ENCODE peak calls at places on chromosomes 12 and 14, in ten cellular contexts. One of them, this sample, is unnamed.

GRCh38 chr12:5243014-5243413 is 188.9 kb upstream of the NTF3 start:
- DNase-seq in T-cell: no peak
- DNase-seq in T-helper 9 cell: no peak
- DNase-seq in H7: no peak
- DNase-seq in stimulated activated CD4-positive, alpha-beta T cell treated with anti-CD3 and anti-CD28 coated beads, Interleukin-4, amount 100 ng/mL, for 48 hours: no peak
- DNase-seq in IMR-90: peak; percentile 31
- DNase-seq in NCI-H1105: no peak
- DNase-seq in HS-5: no peak
- DNase-seq in substantia nigra: no peak
- DNase-seq in HCT116: no peak
- DNase-seq in this sample: no peak

GRCh38 chr14:47149326-47149725 is 497.7 kb upstream of the RPL10L start:
- DNase-seq in T-cell: no peak
- DNase-seq in T-helper 9 cell: no peak
- DNase-seq in H7: no peak
- DNase-seq in stimulated activated CD4-positive, alpha-beta T cell treated with anti-CD3 and anti-CD28 coated beads, Interleukin-4, amount 100 ng/mL, for 48 hours: no peak
- DNase-seq in IMR-90: no peak
- DNase-seq in NCI-H1105: no peak
- DNase-seq in HS-5: peak; percentile 39
- DNase-seq in substantia nigra: no peak
- DNase-seq in HCT116: no peak
- DNase-seq in this sample: no peak

GRCh38 chr14:53399057-53399456 is 245.9 kb upstream of the DDHD1 start:
- DNase-seq in T-cell: no peak
- DNase-seq in T-helper 9 cell: no peak
- DNase-seq in H7: peak; percentile 42
- DNase-seq in stimulated activated CD4-positive, alpha-beta T cell treated with anti-CD3 and anti-CD28 coated beads, Interleukin-4, amount 100 ng/mL, for 48 hours: no peak
- DNase-seq in IMR-90: peak; percentile 76
- DNase-seq in NCI-H1105: no peak
- DNase-seq in HS-5: peak; percentile 16
- DNase-seq in substantia nigra: no peak
- DNase-seq in HCT116: peak; percentile 22
- DNase-seq in this sample: peak; percentile 63

GRCh38 chr12:125159687-125160086 is 94.5 kb downstream of the AACS start:
- DNase-seq in T-cell: no peak
- DNase-seq in T-helper 9 cell: no peak
- DNase-seq in H7: peak; percentile 77
- DNase-seq in stimulated activated CD4-positive, alpha-beta T cell treated with anti-CD3 and anti-CD28 coated beads, Interleukin-4, amount 100 ng/mL, for 48 hours: no peak
- DNase-seq in IMR-90: no peak
- DNase-seq in NCI-H1105: no peak
- DNase-seq in HS-5: no peak
- DNase-seq in substantia nigra: no peak
- DNase-seq in HCT116: no peak
- DNase-seq in this sample: no peak

GRCh38 chr12:124036117-124037109 is 63.4 kb downstream of the ZNF664 start:
- DNase-seq in T-cell: peak; percentile 36
- DNase-seq in T-helper 9 cell: peak; percentile 37
- DNase-seq in H7: peak; percentile 74
- DNase-seq in stimulated activated CD4-positive, alpha-beta T cell treated with anti-CD3 and anti-CD28 coated beads, Interleukin-4, amount 100 ng/mL, for 48 hours: peak; percentile 6
- DNase-seq in IMR-90: peak; percentile 44
- DNase-seq in NCI-H1105: peak; percentile 34
- DNase-seq in HS-5: peak; percentile 15
- DNase-seq in substantia nigra: no peak
- DNase-seq in HCT116: peak; percentile 15
- DNase-seq in this sample: no peak

GRCh38 chr14:97634786-97635185 is 837.6 kb downstream of the VRK1 start:
- DNase-seq in T-cell: peak; percentile 49
- DNase-seq in T-helper 9 cell: no peak
- DNase-seq in H7: no peak
- DNase-seq in stimulated activated CD4-positive, alpha-beta T cell treated with anti-CD3 and anti-CD28 coated beads, Interleukin-4, amount 100 ng/mL, for 48 hours: no peak
- DNase-seq in IMR-90: no peak
- DNase-seq in NCI-H1105: no peak
- DNase-seq in HS-5: no peak
- DNase-seq in substantia nigra: no peak
- DNase-seq in HCT116: no peak
- DNase-seq in this sample: no peak

GRCh38 chr14:61661471-61661988 is 33.8 kb upstream of the HIF1A start:
- DNase-seq in T-cell: no peak
- DNase-seq in T-helper 9 cell: no peak
- DNase-seq in H7: no peak
- DNase-seq in stimulated activated CD4-positive, alpha-beta T cell treated with anti-CD3 and anti-CD28 coated beads, Interleukin-4, amount 100 ng/mL, for 48 hours: no peak
- DNase-seq in IMR-90: peak; percentile 58
- DNase-seq in NCI-H1105: no peak
- DNase-seq in HS-5: no peak
- DNase-seq in substantia nigra: no peak
- DNase-seq in HCT116: no peak
- DNase-seq in this sample: no peak

GRCh38 chr12:1013618-1014489 is 22.8 kb downstream of the ERC1 start:
- DNase-seq in T-cell: no peak
- DNase-seq in T-helper 9 cell: no peak
- DNase-seq in H7: no peak
- DNase-seq in stimulated activated CD4-positive, alpha-beta T cell treated with anti-CD3 and anti-CD28 coated beads, Interleukin-4, amount 100 ng/mL, for 48 hours: no peak
- DNase-seq in IMR-90: peak; percentile 87
- DNase-seq in NCI-H1105: no peak
- DNase-seq in HS-5: peak; percentile 56
- DNase-seq in substantia nigra: no peak
- DNase-seq in HCT116: peak; percentile 66
- DNase-seq in this sample: peak; percentile 76

GRCh38 chr12:57887631-57888406 is 41.3 kb upstream of the CTDSP2 start:
- DNase-seq in T-cell: no peak
- DNase-seq in T-helper 9 cell: no peak
- DNase-seq in H7: peak; percentile 59
- DNase-seq in stimulated activated CD4-positive, alpha-beta T cell treated with anti-CD3 and anti-CD28 coated beads, Interleukin-4, amount 100 ng/mL, for 48 hours: no peak
- DNase-seq in IMR-90: peak; percentile 55
- DNase-seq in NCI-H1105: no peak
- DNase-seq in HS-5: no peak
- DNase-seq in substantia nigra: no peak
- DNase-seq in HCT116: no peak
- DNase-seq in this sample: peak; percentile 78

GRCh38 chr14:77615231-77616132 is 955 bp downstream of the SPTLC2 start:
- DNase-seq in T-cell: no peak
- DNase-seq in T-helper 9 cell: no peak
- DNase-seq in H7: peak; percentile 46
- DNase-seq in stimulated activated CD4-positive, alpha-beta T cell treated with anti-CD3 and anti-CD28 coated beads, Interleukin-4, amount 100 ng/mL, for 48 hours: peak; percentile 2
- DNase-seq in IMR-90: peak; percentile 56
- DNase-seq in NCI-H1105: no peak
- DNase-seq in HS-5: peak; percentile 40
- DNase-seq in substantia nigra: no peak
- DNase-seq in HCT116: no peak
- DNase-seq in this sample: peak; percentile 58

GRCh38 chr12:27820564-27820963 is 40.5 kb upstream of the MANSC4 start:
- DNase-seq in T-cell: no peak
- DNase-seq in T-helper 9 cell: no peak
- DNase-seq in H7: no peak
- DNase-seq in stimulated activated CD4-positive, alpha-beta T cell treated with anti-CD3 and anti-CD28 coated beads, Interleukin-4, amount 100 ng/mL, for 48 hours: no peak
- DNase-seq in IMR-90: no peak
- DNase-seq in NCI-H1105: no peak
- DNase-seq in HS-5: no peak
- DNase-seq in substantia nigra: no peak
- DNase-seq in HCT116: no peak
- DNase-seq in this sample: no peak

GRCh38 chr12:54239568-54239967 is 40.4 kb downstream of the CBX5 start:
- DNase-seq in T-cell: no peak
- DNase-seq in T-helper 9 cell: no peak
- DNase-seq in H7: no peak
- DNase-seq in stimulated activated CD4-positive, alpha-beta T cell treated with anti-CD3 and anti-CD28 coated beads, Interleukin-4, amount 100 ng/mL, for 48 hours: no peak
- DNase-seq in IMR-90: no peak
- DNase-seq in NCI-H1105: no peak
- DNase-seq in HS-5: no peak
- DNase-seq in substantia nigra: no peak
- DNase-seq in HCT116: no peak
- DNase-seq in this sample: no peak

GRCh38 chr12:104519190-104519857 is 62.6 kb downstream of the CHST11 start:
- DNase-seq in T-cell: peak; percentile 61
- DNase-seq in T-helper 9 cell: peak; percentile 32
- DNase-seq in H7: no peak
- DNase-seq in stimulated activated CD4-positive, alpha-beta T cell treated with anti-CD3 and anti-CD28 coated beads, Interleukin-4, amount 100 ng/mL, for 48 hours: no peak
- DNase-seq in IMR-90: no peak
- DNase-seq in NCI-H1105: no peak
- DNase-seq in HS-5: no peak
- DNase-seq in substantia nigra: no peak
- DNase-seq in HCT116: no peak
- DNase-seq in this sample: no peak

GRCh38 chr14:55353686-55354467 is 57.8 kb downstream of the ATG14 start:
- DNase-seq in T-cell: no peak
- DNase-seq in T-helper 9 cell: no peak
- DNase-seq in H7: no peak
- DNase-seq in stimulated activated CD4-positive, alpha-beta T cell treated with anti-CD3 and anti-CD28 coated beads, Interleukin-4, amount 100 ng/mL, for 48 hours: no peak
- DNase-seq in IMR-90: no peak
- DNase-seq in NCI-H1105: no peak
- DNase-seq in HS-5: no peak
- DNase-seq in substantia nigra: no peak
- DNase-seq in HCT116: peak; percentile 2
- DNase-seq in this sample: no peak

GRCh38 chr12:14473707-14474287 is 93.9 kb downstream of the PLBD1 start:
- DNase-seq in T-cell: no peak
- DNase-seq in T-helper 9 cell: no peak
- DNase-seq in H7: no peak
- DNase-seq in stimulated activated CD4-positive, alpha-beta T cell treated with anti-CD3 and anti-CD28 coated beads, Interleukin-4, amount 100 ng/mL, for 48 hours: no peak
- DNase-seq in IMR-90: peak; percentile 18
- DNase-seq in NCI-H1105: peak; percentile 5
- DNase-seq in HS-5: no peak
- DNase-seq in substantia nigra: no peak
- DNase-seq in HCT116: peak; percentile 3
- DNase-seq in this sample: no peak

GRCh38 chr12:128637616-128638606 is 185.8 kb downstream of the SLC15A4 start:
- DNase-seq in T-cell: no peak
- DNase-seq in T-helper 9 cell: no peak
- DNase-seq in H7: no peak
- DNase-seq in stimulated activated CD4-positive, alpha-beta T cell treated with anti-CD3 and anti-CD28 coated beads, Interleukin-4, amount 100 ng/mL, for 48 hours: no peak
- DNase-seq in IMR-90: no peak
- DNase-seq in NCI-H1105: no peak
- DNase-seq in HS-5: no peak
- DNase-seq in substantia nigra: no peak
- DNase-seq in HCT116: no peak
- DNase-seq in this sample: no peak

GRCh38 chr12:100826323-100826722 is 31.7 kb downstream of the ANO4 start:
- DNase-seq in T-cell: no peak
- DNase-seq in T-helper 9 cell: peak; percentile 1
- DNase-seq in H7: peak; percentile 4
- DNase-seq in stimulated activated CD4-positive, alpha-beta T cell treated with anti-CD3 and anti-CD28 coated beads, Interleukin-4, amount 100 ng/mL, for 48 hours: no peak
- DNase-seq in IMR-90: peak; percentile 58
- DNase-seq in NCI-H1105: no peak
- DNase-seq in HS-5: no peak
- DNase-seq in substantia nigra: no peak
- DNase-seq in HCT116: peak; percentile 13
- DNase-seq in this sample: peak; percentile 81

GRCh38 chr12:126156806-126157574 is 1091.8 kb downstream of the AACS start:
- DNase-seq in T-cell: no peak
- DNase-seq in T-helper 9 cell: no peak
- DNase-seq in H7: peak; percentile 56
- DNase-seq in stimulated activated CD4-positive, alpha-beta T cell treated with anti-CD3 and anti-CD28 coated beads, Interleukin-4, amount 100 ng/mL, for 48 hours: no peak
- DNase-seq in IMR-90: no peak
- DNase-seq in NCI-H1105: no peak
- DNase-seq in HS-5: no peak
- DNase-seq in substantia nigra: no peak
- DNase-seq in HCT116: no peak
- DNase-seq in this sample: no peak

GRCh38 chr12:104752883-104753282 is 205.2 kb downstream of the SLC41A2 start:
- DNase-seq in T-cell: no peak
- DNase-seq in T-helper 9 cell: no peak
- DNase-seq in H7: peak; percentile 2
- DNase-seq in stimulated activated CD4-positive, alpha-beta T cell treated with anti-CD3 and anti-CD28 coated beads, Interleukin-4, amount 100 ng/mL, for 48 hours: no peak
- DNase-seq in IMR-90: no peak
- DNase-seq in NCI-H1105: no peak
- DNase-seq in HS-5: no peak
- DNase-seq in substantia nigra: no peak
- DNase-seq in HCT116: no peak
- DNase-seq in this sample: peak; percentile 42